ENCODE peak calls at places on chromosomes 12 and 14, in six cellular contexts. U, H, X, E, D and Z are unnamed samples.

GRCh38 chr12:1356285-1356684 is 238.1 kb downstream of the FBXL14 start:
- DNase-seq in X (no peak), H (no peak), E (no peak), D (no peak), U (no peak), Z (no peak)

GRCh38 chr12:67621926-67622325 is 26.6 kb upstream of the DYRK2 start:
- DNase-seq in H (no peak), E (no peak), D (no peak), X (no peak), U (no peak), Z (no peak)

GRCh38 chr12:100611031-100611430 is 37.5 kb downstream of the GAS2L3 start:
- DNase-seq in D (no peak), X (peak; percentile 7), U (no peak), E (no peak), H (no peak), Z (no peak)

GRCh38 chr14:93946104-93946503 is 19.0 kb downstream of the FAM181A start:
- DNase-seq in E (no peak), D (no peak), H (peak; percentile 74), X (peak; percentile 47), U (no peak), Z (peak; percentile 41)

GRCh38 chr12:89781161-89781560 is 72.5 kb upstream of the ATP2B1 start:
- DNase-seq in H (no peak), E (no peak), D (no peak), X (no peak), U (peak; percentile 25), Z (no peak)

GRCh38 chr12:78674311-78675085 is 190.1 kb upstream of the SYT1 start:
- DNase-seq in D (no peak), H (no peak), U (no peak), X (peak; percentile 64), E (no peak), Z (peak; percentile 3)

GRCh38 chr14:64012720-64013119 is 159.9 kb downstream of the SYNE2 start:
- DNase-seq in U (no peak), E (no peak), D (no peak), H (no peak), X (no peak), Z (no peak)

GRCh38 chr14:21279783-21280182 is at the start of gene RPGRIP1:
- DNase-seq in E (no peak), D (no peak), U (no peak), H (no peak), X (no peak), Z (no peak)

GRCh38 chr12:100919116-100919515 is 124.5 kb downstream of the ANO4 start:
- DNase-seq in U (no peak), X (peak; percentile 43), E (no peak), D (no peak), H (no peak), Z (no peak)

GRCh38 chr12:57099062-57099714 is 10.3 kb downstream of the NAB2 start:
- DNase-seq in H (no peak), X (no peak), E (no peak), U (no peak), D (no peak), Z (no peak)

GRCh38 chr12:38160318-38161122 is 156.1 kb upstream of the ALG10B start:
- DNase-seq in U (no peak), H (no peak), X (no peak), E (no peak), D (no peak), Z (no peak)

GRCh38 chr14:24231263-24232120 is 675 bp downstream of the NEDD8 start:
- DNase-seq in E (no peak), X (no peak), H (no peak), U (no peak), D (no peak), Z (no peak)

GRCh38 chr14:91482278-91483023 is 27.7 kb downstream of the PPP4R3A start:
- DNase-seq in X (peak; percentile 59), U (no peak), D (no peak), H (no peak), E (no peak), Z (peak; percentile 73)

GRCh38 chr12:130491421-130492357 is 154.0 kb downstream of the PIWIL1 start:
- DNase-seq in D (no peak), E (no peak), H (no peak), X (no peak), U (peak; percentile 62), Z (no peak)

GRCh38 chr14:55071870-55072640 is 20.6 kb downstream of the MAPK1IP1L start:
- DNase-seq in X (peak; percentile 92), E (no peak), U (no peak), H (peak; percentile 30), D (peak; percentile 50), Z (peak; percentile 62)

GRCh38 chr12:114916531-114916930 is 232.6 kb upstream of the TBX3 start:
- DNase-seq in E (no peak), H (no peak), X (peak; percentile 71), U (no peak), D (no peak), Z (no peak)

GRCh38 chr14:68349900-68350323 is 443.0 kb downstream of the ZFP36L1 start:
- DNase-seq in U (no peak), E (no peak), X (peak; percentile 28), H (no peak), D (no peak), Z (peak; percentile 96)

GRCh38 chr12:31589896-31590729 is 823 bp downstream of the DENND5B start:
- DNase-seq in U (peak; percentile 76), X (peak; percentile 56), H (peak; percentile 78), E (no peak), D (peak; percentile 26), Z (peak; percentile 62)

GRCh38 chr12:130041983-130042812 is 120.1 kb upstream of the FZD10 start:
- DNase-seq in D (no peak), U (peak; percentile 78), H (peak; percentile 44), E (no peak), X (no peak), Z (no peak)

GRCh38 chr14:89654998-89655397 is 238.0 kb upstream of the FOXN3 start:
- DNase-seq in E (no peak), D (no peak), U (no peak), X (no peak), H (no peak), Z (no peak)

GRCh38 chr12:14558377-14559051 is 9.2 kb downstream of the PLBD1 start:
- DNase-seq in X (no peak), H (no peak), E (no peak), D (no peak), U (no peak), Z (no peak)

GRCh38 chr14:67650694-67651093 is 23.7 kb downstream of the VTI1B start:
- DNase-seq in E (no peak), U (no peak), X (peak; percentile 89), H (no peak), D (no peak), Z (peak; percentile 61)

GRCh38 chr12:31813305-31813704 is 84.5 kb upstream of the AMN1 start:
- DNase-seq in E (no peak), D (no peak), U (no peak), X (no peak), H (no peak), Z (peak; percentile 8)

GRCh38 chr12:115313929-115314328 is 630.0 kb upstream of the TBX3 start:
- DNase-seq in X (peak; percentile 89), H (no peak), E (no peak), U (no peak), D (no peak), Z (peak; percentile 61)

GRCh38 chr12:132476038-132476414 is 13.9 kb upstream of the FBRSL1 start:
- DNase-seq in U (no peak), H (no peak), D (no peak), X (no peak), E (no peak), Z (no peak)

GRCh38 chr12:103745962-103746361 is 95.1 kb downstream of the NT5DC3 start:
- DNase-seq in E (no peak), U (peak; percentile 15), H (no peak), X (no peak), D (no peak), Z (no peak)

GRCh38 chr12:110312581-110313360 is 31.7 kb downstream of the ATP2A2 start:
- DNase-seq in U (no peak), D (no peak), X (peak; percentile 70), H (peak; percentile 34), E (no peak), Z (peak; percentile 78)

GRCh38 chr12:26247873-26248272 is 52.5 kb downstream of the SSPN start:
- DNase-seq in D (no peak), H (no peak), X (no peak), E (no peak), U (no peak), Z (no peak)

DNA sequence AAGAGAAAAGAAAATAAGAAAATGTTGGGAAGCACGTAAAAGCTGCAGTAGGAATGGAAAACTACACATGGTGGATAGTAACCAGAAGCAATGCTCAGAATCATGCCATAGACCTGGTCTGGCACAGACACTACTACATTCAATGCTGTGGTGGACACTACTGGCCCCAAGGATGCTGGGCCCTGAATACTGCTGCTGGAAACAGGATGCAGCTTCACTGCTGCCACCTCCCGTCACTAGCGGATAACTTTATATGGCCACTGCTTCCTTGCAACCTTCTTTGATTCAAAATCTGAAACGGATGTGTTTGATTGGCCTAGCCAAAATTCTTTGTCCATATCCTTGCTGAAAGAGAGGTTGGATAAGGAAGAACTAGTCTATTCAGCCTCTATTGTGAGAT is 30.7 kb downstream of the ADCY6 start:
- DNase-seq in E (no peak), U (no peak), X (no peak), D (no peak), H (no peak), Z (no peak)
- TF ChIP-seq CTCF in E (no peak), U (no peak), X (no peak), D (no peak), H (no peak), Z (no peak)

DNA sequence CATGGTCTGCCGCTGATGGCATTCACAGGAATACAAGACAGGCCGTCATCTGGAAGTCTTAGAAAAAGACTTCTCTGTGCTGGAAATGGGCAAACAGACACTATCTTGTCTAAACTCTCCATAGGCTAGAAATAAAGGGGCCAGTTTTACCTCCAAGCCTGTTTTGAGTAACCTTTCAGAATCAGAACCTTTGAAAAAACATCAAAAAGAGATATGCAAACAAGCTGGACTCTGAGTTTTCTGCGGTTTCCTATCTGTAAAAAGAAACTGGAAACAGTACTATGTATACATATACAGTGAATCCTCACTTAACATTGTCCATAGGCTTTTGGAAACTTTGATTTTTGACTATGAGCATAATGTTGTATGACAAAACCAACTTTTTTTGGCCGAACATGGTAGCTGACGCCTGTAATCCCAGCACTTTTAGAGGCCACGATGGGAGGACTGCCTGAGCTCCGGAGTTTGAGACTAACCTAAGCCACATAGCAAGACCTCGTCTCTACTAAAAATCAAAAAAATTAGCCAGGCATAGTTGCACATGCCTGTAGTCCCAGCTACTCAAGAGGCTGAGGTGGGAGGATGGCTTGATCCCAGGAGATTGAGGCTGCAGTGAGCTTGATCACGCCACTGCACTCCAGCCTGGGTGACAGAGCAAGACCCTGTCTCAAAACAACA is 92.9 kb upstream of the MAX start:
- DNase-seq in U (no peak), E (no peak), X (no peak), H (no peak), D (no peak), Z (no peak)
- H3K4me3 ChIP-seq in U (no peak overlapping the region), E (no peak overlapping the region), X (no peak overlapping the region), H (no peak overlapping the region), D (no peak overlapping the region), Z (no peak overlapping the region)

DNA sequence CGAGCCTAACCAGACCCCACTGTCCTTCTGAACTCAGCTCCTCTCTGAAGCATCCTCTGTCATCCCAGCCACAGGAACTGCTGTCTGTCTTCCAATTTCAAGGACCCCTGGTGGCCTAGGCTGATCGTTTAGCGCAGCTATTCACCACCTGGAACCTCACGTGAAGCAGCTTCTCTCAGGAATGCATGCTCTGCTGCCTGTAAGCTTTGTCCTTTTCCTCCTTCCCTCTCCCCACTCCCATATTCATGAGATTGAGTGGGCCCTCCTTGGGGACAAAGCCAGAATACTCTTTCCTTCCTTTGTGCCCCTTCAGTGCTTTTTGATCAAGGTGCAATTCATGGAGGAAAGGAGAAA is 17.2 kb downstream of the DPF3 start:
- DNase-seq in E (no peak), X (no peak), H (no peak), U (no peak), D (no peak), Z (no peak)
- TF ChIP-seq CTCF in E (no peak), X (no peak), H (no peak), U (no peak), D (no peak), Z (no peak)

GRCh38 chr12:113359939-113360748 is 1.8 kb downstream of the PLBD2 start:
- DNase-seq in X (peak; percentile 43), D (no peak), E (no peak), H (peak; percentile 90), U (no peak), Z (peak; percentile 6)
- H3K4me3 ChIP-seq in X (peak overlapping the region; percentile 85), D (peak overlapping the region; percentile 85), E (no peak overlapping the region), H (no peak overlapping the region), U (no peak overlapping the region), Z (no peak overlapping the region)